ENCODE peak calls at places on chromosomes 1 and 21, in seven cellular contexts. K, G, S, D, Y, E and H are unnamed samples.

GRCh38 chr1:247448107-247448778 is 9.7 kb downstream of the OR2B11 start:
- DNase-seq in Y (no peak), G (peak; percentile 53), D (peak; percentile 83), E (peak; percentile 76), K (peak; percentile 31), S (peak; percentile 63), H (peak; percentile 41)

GRCh38 chr1:186050360-186050759 is 316.2 kb downstream of the HMCN1 start:
- DNase-seq in G (no peak), Y (no peak), E (peak; percentile 40), D (peak; percentile 8), S (no peak), K (peak; percentile 43), H (no peak)

GRCh38 chr1:94803517-94804441 is 16.4 kb upstream of the SLC44A3 start:
- DNase-seq in G (no peak), S (no peak), Y (no peak), D (peak; percentile 57), E (peak; percentile 23), K (peak; percentile 57), H (no peak)

GRCh38 chr1:161962094-161962887 is 61.4 kb downstream of the OLFML2B start:
- DNase-seq in G (no peak), Y (peak; percentile 56), D (peak; percentile 87), E (peak; percentile 82), S (no peak), K (peak; percentile 87), H (peak; percentile 71)

GRCh38 chr1:74767490-74767889 is 34.5 kb downstream of the TYW3 start:
- DNase-seq in Y (no peak), K (peak; percentile 2), S (no peak), G (no peak), D (peak; percentile 30), E (peak; percentile 32), H (peak; percentile 46)

GRCh38 chr21:44942566-44942965 is 2.7 kb downstream of the SLX9 start:
- DNase-seq in S (no peak), Y (no peak), K (no peak), E (no peak), G (no peak), D (no peak), H (no peak)

GRCh38 chr1:185732941-185733340 is 1.2 kb upstream of the HMCN1 start:
- DNase-seq in K (no peak), D (no peak), Y (no peak), S (no peak), E (no peak), G (no peak), H (no peak)

GRCh38 chr1:47021070-47021469 is 2.4 kb upstream of the CYP4X1 start:
- DNase-seq in E (peak; percentile 50), G (no peak), K (no peak), D (no peak), S (no peak), Y (no peak), H (no peak)

GRCh38 chr1:203462878-203463277 is 12.7 kb upstream of the PRELP start:
- DNase-seq in Y (no peak), G (no peak), E (peak; percentile 81), D (peak; percentile 74), K (peak; percentile 79), S (no peak), H (no peak)

GRCh38 chr21:33971492-33972013 is 55.9 kb upstream of the ATP5PO start:
- DNase-seq in S (peak; percentile 56), Y (no peak), D (peak; percentile 71), E (no peak), K (peak; percentile 22), G (no peak), H (peak; percentile 36)

GRCh38 chr1:231629132-231629531 is 2.5 kb downstream of the DISC1 start:
- DNase-seq in E (peak; percentile 56), D (peak; percentile 35), Y (no peak), K (no peak), G (no peak), S (no peak), H (no peak)

GRCh38 chr1:154158307-154159125 is 3.6 kb upstream of the NUP210L start:
- DNase-seq in G (no peak), K (no peak), S (no peak), D (no peak), Y (no peak), E (no peak), H (peak; percentile 51)

GRCh38 chr1:9153152-9153551 is 24.2 kb upstream of the GPR157 start:
- DNase-seq in D (no peak), S (no peak), K (no peak), G (no peak), E (no peak), Y (no peak), H (no peak)

GRCh38 chr1:232793944-232794343 is 11.3 kb upstream of the MAP10 start:
- DNase-seq in Y (peak; percentile 34), G (no peak), S (peak; percentile 68), D (peak; percentile 38), E (peak; percentile 38), K (peak; percentile 74), H (peak; percentile 44)

GRCh38 chr1:55986003-55986402 is 593.4 kb downstream of the PLPP3 start:
- DNase-seq in D (peak; percentile 18), S (no peak), E (peak; percentile 69), K (no peak), Y (no peak), G (no peak), H (no peak)

GRCh38 chr1:29688477-29689365 is 452.4 kb downstream of the PTPRU start:
- DNase-seq in G (no peak), D (peak; percentile 79), K (peak; percentile 88), Y (peak; percentile 73), S (peak; percentile 46), E (peak; percentile 59), H (no peak)

GRCh38 chr1:245880754-245881403 is 626.2 kb downstream of the SMYD3 start:
- DNase-seq in Y (peak; percentile 72), E (peak; percentile 93), G (no peak), D (peak; percentile 90), K (peak; percentile 91), S (no peak), H (no peak)

GRCh38 chr1:214106375-214106774 is 118.6 kb downstream of the PROX1 start:
- DNase-seq in D (no peak), G (no peak), Y (no peak), E (peak; percentile 21), K (peak; percentile 15), S (no peak), H (no peak)

GRCh38 chr1:3636080-3636479 is 11.3 kb downstream of the TPRG1L start:
- DNase-seq in S (no peak), K (no peak), Y (no peak), D (no peak), E (no peak), G (no peak), H (no peak)

GRCh38 chr1:184533049-184533448 is 146.2 kb downstream of the C1orf21 start:
- DNase-seq in K (no peak), S (no peak), D (no peak), E (no peak), G (no peak), Y (no peak), H (peak; percentile 42)

GRCh38 chr21:32795802-32796489 is 24.4 kb upstream of the PAXBP1 start:
- DNase-seq in Y (no peak), D (no peak), S (no peak), G (no peak), E (no peak), K (no peak), H (no peak)

GRCh38 chr1:246567258-246568235 is 1.3 kb downstream of the CNST start:
- DNase-seq in D (peak; percentile 88), S (peak; percentile 35), K (peak; percentile 87), E (peak; percentile 83), Y (peak; percentile 53), G (no peak), H (peak; percentile 32)

DNA sequence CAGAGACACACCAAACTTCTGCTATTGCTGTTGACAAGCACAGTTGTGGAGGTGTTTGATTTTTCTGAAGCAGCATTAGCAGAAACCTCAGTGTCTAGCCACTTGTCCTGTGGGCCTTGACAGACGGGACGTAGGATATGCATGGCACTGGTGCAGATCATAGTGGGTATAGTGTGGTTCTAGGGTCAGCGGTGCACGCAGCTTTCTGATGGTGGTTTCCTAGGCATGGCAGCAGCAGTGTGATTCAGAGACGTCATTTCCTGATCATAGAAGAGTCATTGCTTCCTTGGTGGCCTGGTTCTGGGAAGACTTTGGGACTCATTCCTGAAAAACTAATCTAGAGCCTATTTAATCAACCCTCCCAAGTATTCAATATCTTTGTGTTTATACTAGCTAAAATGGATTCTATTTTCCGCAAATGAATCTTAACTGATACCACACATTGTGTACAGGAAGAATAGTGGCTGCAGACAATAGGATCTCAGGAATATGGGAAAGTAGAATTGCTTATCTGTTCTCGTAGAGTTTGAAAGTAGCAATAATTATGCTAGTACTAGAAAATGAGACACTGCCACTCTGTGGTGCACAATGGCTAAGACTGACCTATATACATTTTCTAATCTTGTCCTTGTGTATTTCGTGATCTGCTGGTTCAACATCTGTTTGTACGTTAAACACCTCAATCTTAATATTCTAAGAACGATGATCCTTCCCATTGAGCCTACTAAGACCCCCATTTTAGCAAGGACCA is 2.8 kb upstream of the USP1 start:
- DNase-seq in Y (no peak), D (peak; percentile 47), E (no peak), S (no peak), G (no peak), K (no peak), H (peak; percentile 13)
- TF ChIP-seq CTCF in Y (peak; percentile 8), D (no peak), E (no peak), S (peak; percentile 21), G (no peak), K (no peak), H (no peak)

GRCh38 chr1:44812822-44813543 is 4.7 kb downstream of the BTBD19 start:
- DNase-seq in S (no peak), K (no peak), E (no peak), Y (no peak), D (peak; percentile 50), G (peak; percentile 57), H (no peak)
- H3K4me3 ChIP-seq in S (no peak overlapping the region), K (no peak overlapping the region), E (no peak overlapping the region), Y (no peak overlapping the region), D (peak overlapping the region; percentile 15), G (peak overlapping the region; percentile 37), H (no peak overlapping the region)

DNA sequence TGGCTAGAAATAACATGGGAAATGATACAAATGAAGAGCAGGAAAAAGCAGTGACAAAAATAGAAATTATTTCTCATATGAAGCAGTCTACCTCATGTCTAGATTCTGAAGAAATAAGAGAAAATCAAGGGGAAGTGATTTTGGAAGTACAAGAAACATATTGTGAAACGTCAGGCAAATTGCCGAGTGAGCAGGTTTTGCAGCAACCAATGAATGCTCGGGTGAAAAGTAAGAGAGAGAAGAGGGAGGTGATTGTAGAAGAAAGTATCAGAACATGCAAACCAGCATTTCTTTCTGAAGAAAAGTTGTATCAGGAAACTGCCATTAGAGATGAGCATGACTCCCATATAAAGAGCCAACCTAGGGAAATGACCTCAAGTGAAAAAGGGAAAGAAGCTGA is 130.8 kb downstream of the MACF1 start:
- DNase-seq in E (no peak), K (no peak), G (no peak), Y (no peak), S (no peak), D (no peak), H (no peak)
- TF ChIP-seq CTCF in E (no peak), K (no peak), G (no peak), Y (no peak), S (no peak), D (no peak), H (no peak)

GRCh38 chr1:102891868-102892625 is 216.3 kb downstream of the COL11A1 start:
- DNase-seq in D (peak; percentile 71), E (peak; percentile 86), Y (no peak), K (peak; percentile 87), G (no peak), S (peak; percentile 5), H (no peak)
- H3K4me3 ChIP-seq in D (no peak overlapping the region), E (no peak overlapping the region), Y (no peak overlapping the region), K (no peak overlapping the region), G (no peak overlapping the region), S (no peak overlapping the region), H (no peak overlapping the region)